ENCODE peak calls at places on chromosomes 1 and 21, in six cellular contexts. O, A, P, R, H and V are unnamed samples.

GRCh38 chr21:45404726-45405270 is at the start of gene COL18A1:
- DNase-seq in H (no peak), O (peak; percentile 80), P (peak; percentile 82), R (no peak), A (no peak), V (no peak)

GRCh38 chr1:65998763-65999583 is 206.3 kb downstream of the PDE4B start:
- DNase-seq in H (no peak), A (no peak), R (no peak), P (no peak), O (no peak), V (no peak)

GRCh38 chr1:8516793-8517556 is 199.1 kb downstream of the SLC45A1 start:
- DNase-seq in P (no peak), O (no peak), A (no peak), H (peak; percentile 57), R (no peak), V (peak; percentile 12)

GRCh38 chr1:233359431-233359830 is 31.9 kb downstream of the MAP3K21 start:
- DNase-seq in O (no peak), R (no peak), P (no peak), H (no peak), A (no peak), V (no peak)

GRCh38 chr1:204072951-204073836 is at the start of gene SOX13:
- DNase-seq in O (peak; percentile 90), R (peak; percentile 22), P (peak; percentile 86), H (peak; percentile 82), A (no peak), V (peak; percentile 91)

GRCh38 chr21:46221664-46222435 is 6.7 kb downstream of the LSS start:
- DNase-seq in H (no peak), O (peak; percentile 45), R (no peak), P (no peak), A (no peak), V (no peak)

GRCh38 chr1:113872219-113872934 is 865 bp upstream of the PTPN22 start:
- DNase-seq in O (no peak), R (peak; percentile 15), A (no peak), H (no peak), P (no peak), V (no peak)

GRCh38 chr1:53326088-53326597 is 1.7 kb downstream of the LRP8 start:
- DNase-seq in P (peak; percentile 94), A (peak; percentile 77), R (peak; percentile 88), O (peak; percentile 85), H (peak; percentile 85), V (peak; percentile 81)

GRCh38 chr1:173241528-173242347 is 34.6 kb upstream of the TNFSF4 start:
- DNase-seq in P (no peak), R (no peak), O (no peak), H (no peak), A (no peak), V (no peak)

GRCh38 chr1:206816390-206817287 is 44.3 kb upstream of the IL10 start:
- DNase-seq in R (peak; percentile 49), O (no peak), H (no peak), A (no peak), P (no peak), V (no peak)

GRCh38 chr1:30984991-30985503 is 76.5 kb upstream of the SDC3 start:
- DNase-seq in P (no peak), R (no peak), O (no peak), H (no peak), A (no peak), V (no peak)